ENCODE peak calls at places on chromosomes 7 and 10, in nine cellular contexts. J is GM12878, Y is fibroblast of lung, O is PC-9, F is astrocyte, L is neural progenitor cell, E is GM23248, I is HepG2, X is GM23338. N is an unnamed sample. For H3K36me3, the result is how much of the 10 kb centered on the place peaks cover.

GRCh38 chr10:98270026-98270740 is 2.2 kb upstream of the LOXL4 start:
- DNase-seq in J (no peak), Y (no peak), O (no peak), F (no peak), L (no peak), E (no peak), I (peak), X (no peak), N (no peak)

GRCh38 chr10:125118701-125119100 is 41.7 kb downstream of the CTBP2 start:
- DNase-seq in J (no peak), Y (no peak), O (no peak), F (no peak), L (no peak), E (no peak), I (no peak), X (no peak), N (no peak)

GRCh38 chr10:127354992-127355391 is 158.6 kb upstream of the INSYN2A start:
- DNase-seq in J (no peak), Y (no peak), O (no peak), F (no peak), L (no peak), E (no peak), I (no peak), X (no peak), N (no peak)

GRCh38 chr7:125130173-125130572 is 200.5 kb upstream of the POT1 start:
- DNase-seq in J (no peak), Y (no peak), O (no peak), F (no peak), L (no peak), E (no peak), I (no peak), X (no peak), N (no peak)

GRCh38 chr10:44963772-44964633 is 4.4 kb downstream of the RASSF4 start:
- DNase-seq in J (no peak), Y (peak), O (peak), F (no peak), L (peak), E (no peak), I (peak), X (peak), N (no peak)

GRCh38 chr10:100730739-100731602 is 14.4 kb upstream of the PAX2 start:
- DNase-seq in J (peak), Y (peak), O (no peak), F (no peak), L (peak), E (peak), I (peak), X (peak), N (no peak)

GRCh38 chr7:2358968-2359527 is 4.4 kb downstream of the EIF3B start:
- DNase-seq in J (no peak), Y (no peak), O (no peak), F (no peak), L (no peak), E (no peak), I (no peak), X (no peak), N (peak)

GRCh38 chr10:124619802-124620490 is 124.2 kb downstream of the FAM53B start:
- DNase-seq in J (peak), Y (no peak), O (no peak), F (no peak), L (no peak), E (no peak), I (no peak), X (no peak), N (no peak)

GRCh38 chr7:128394904-128395496 is 14.8 kb downstream of the IMPDH1 start:
- DNase-seq in J (no peak), Y (no peak), O (no peak), F (no peak), L (no peak), E (no peak), I (no peak), X (no peak), N (no peak)

GRCh38 chr10:103612462-103613365 is 119.2 kb downstream of the NEURL1 start:
- DNase-seq in J (no peak), Y (peak), O (no peak), F (peak), L (no peak), E (peak), I (no peak), X (no peak), N (no peak)

GRCh38 chr10:123455861-123456260 is 210.3 kb upstream of the GPR26 start:
- DNase-seq in J (no peak), Y (no peak), O (no peak), F (no peak), L (no peak), E (no peak), I (peak), X (no peak), N (no peak)

GRCh38 chr10:126063353-126063791 is 167.0 kb downstream of the FANK1 start:
- DNase-seq in J (no peak), Y (peak), O (peak), F (peak), L (no peak), E (peak), I (no peak), X (no peak), N (no peak)

GRCh38 chr10:48449501-48450232 is 143.2 kb downstream of the MAPK8 start:
- DNase-seq in J (no peak), Y (no peak), O (no peak), F (no peak), L (no peak), E (no peak), I (no peak), X (no peak), N (no peak)

GRCh38 chr10:27481486-27481885 is 22.6 kb upstream of the RAB18 start:
- DNase-seq in J (no peak), Y (no peak), O (no peak), F (no peak), L (no peak), E (no peak), I (no peak), X (no peak), N (no peak)

GRCh38 chr10:122419890-122420623 is 34.4 kb upstream of the ARMS2 start:
- DNase-seq in J (no peak), Y (peak), O (no peak), F (peak), L (no peak), E (peak), I (no peak), X (no peak), N (no peak)

GRCh38 chr7:56287429-56288138 is 171.4 kb upstream of the NUPR2 start:
- DNase-seq in J (no peak), Y (no peak), O (no peak), F (no peak), L (no peak), E (peak), I (no peak), X (no peak), N (no peak)

GRCh38 chr10:78782441-78782840 is 286.3 kb upstream of the ZMIZ1 start:
- DNase-seq in J (no peak), Y (no peak), O (no peak), F (no peak), L (no peak), E (no peak), I (no peak), X (no peak), N (no peak)

GRCh38 chr10:103816431-103816830 is 38.9 kb downstream of the SH3PXD2A start:
- DNase-seq in J (no peak), Y (peak), O (no peak), F (peak), L (no peak), E (no peak), I (no peak), X (no peak), N (no peak)

GRCh38 chr7:3559178-3559765 is 258.2 kb downstream of the SDK1 start:
- DNase-seq in J (no peak), Y (peak), O (no peak), F (peak), L (no peak), E (peak), I (no peak), X (no peak), N (peak)

GRCh38 chr7:77687747-77688144 is 8.5 kb upstream of the RSBN1L start:
- DNase-seq in J (no peak), Y (no peak), O (no peak), F (no peak), L (no peak), E (no peak), I (no peak), X (peak), N (no peak)

GRCh38 chr10:119161680-119162079 is 3.8 kb downstream of the SFXN4 start:
- DNase-seq in J (no peak), Y (peak), O (no peak), F (peak), L (no peak), E (peak), I (no peak), X (no peak), N (no peak)
- H3K36me3 ChIP-seq in J (under half), Y (under half), O (under half), F (under half), L (under half), E (under half), I (under half), X (under half), N (under half)

GRCh38 chr10:59176241-59177030 is at the start of gene PHYHIPL:
- DNase-seq in J (no peak), Y (no peak), O (no peak), F (no peak), L (peak), E (peak), I (peak), X (peak), N (peak)
- TF ChIP-seq EZH2 in J (no peak), Y (no peak), O (no peak), F (peak), L (peak), E (peak), I (no peak), X (no peak), N (peak)

GRCh38 chr7:114368492-114368891 is 46.1 kb upstream of the FOXP2 start:
- DNase-seq in J (no peak), Y (no peak), O (no peak), F (no peak), L (no peak), E (no peak), I (no peak), X (no peak), N (no peak)
- H3K36me3 ChIP-seq in J (under half), Y (under half), O (under half), F (under half), L (under half), E (under half), I (under half), X (under half), N (under half)

DNA sequence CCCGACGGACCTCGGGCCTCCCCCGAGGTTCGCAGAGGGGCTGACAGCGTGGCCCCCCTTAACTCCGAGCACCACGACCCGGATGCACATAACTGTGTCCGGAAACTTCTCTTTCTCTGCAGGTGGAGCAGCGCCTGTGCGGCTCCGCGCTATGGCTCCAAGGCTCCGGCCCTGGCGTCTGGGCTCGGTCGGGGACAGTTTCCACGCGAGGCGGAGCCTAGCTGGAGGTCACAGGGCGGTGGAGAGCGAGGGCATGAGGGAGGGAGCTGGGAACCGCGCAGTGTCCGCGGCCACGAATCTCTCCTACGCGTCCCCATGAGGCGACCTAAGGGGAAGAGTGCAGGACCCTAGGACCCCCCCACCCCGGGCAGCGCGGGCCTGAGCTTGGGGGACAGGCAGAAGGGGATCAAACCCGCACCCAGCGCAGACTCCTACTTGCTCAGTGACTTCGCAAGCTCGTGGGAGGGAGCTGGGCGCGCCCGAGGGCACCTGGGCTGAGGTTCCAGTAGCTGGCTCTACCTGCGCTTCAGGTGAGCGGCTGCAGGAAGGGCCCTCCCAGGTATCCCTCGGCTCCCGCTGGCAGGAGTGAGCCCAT is 8.6 kb upstream of the MNX1 start:
- DNase-seq in J (no peak), Y (no peak), O (no peak), F (no peak), L (peak), E (no peak), I (no peak), X (peak), N (no peak)
- TF ChIP-seq EZH2 in J (no peak), Y (peak), O (no peak), F (no peak), L (peak), E (no peak), I (no peak), X (no peak), N (no peak)

GRCh38 chr7:87359366-87359765 is 13.9 kb downstream of the CROT start:
- DNase-seq in J (no peak), Y (peak), O (peak), F (peak), L (no peak), E (peak), I (no peak), X (no peak), N (no peak)

GRCh38 chr7:87354749-87355148 is 9.3 kb downstream of the CROT start:
- DNase-seq in J (no peak), Y (no peak), O (no peak), F (no peak), L (peak), E (no peak), I (no peak), X (peak), N (peak)

GRCh38 chr7:87361320-87361719 is 15.9 kb downstream of the CROT start:
- DNase-seq in J (no peak), Y (no peak), O (no peak), F (no peak), L (no peak), E (no peak), I (no peak), X (no peak), N (no peak)

GRCh38 chr7:87356448-87356847 is 11.0 kb downstream of the CROT start:
- DNase-seq in J (no peak), Y (no peak), O (no peak), F (no peak), L (no peak), E (no peak), I (no peak), X (no peak), N (no peak)
- H3K36me3 ChIP-seq in J (under half), Y (under half), O (under half), F (under half), L (under half), E (under half), I (under half), X (under half), N (under half)